ENCODE peak calls at places on chromosomes 3 and 15, in five cellular contexts. D is NCI-H2081, E is right cardiac atrium, G is iris pigment epithelial cell, S is NCI-H748 treated with DMSO at 0.1 percent for 48 hours. H is an unnamed sample.

GRCh38 chr15:48086162-48086561 is 34.6 kb upstream of the SLC24A5 start:
- DNase-seq in S (no peak), E (no peak), G (no peak), D (no peak), H (no peak)

GRCh38 chr3:37115451-37115850 is 58.9 kb downstream of the LRRFIP2 start:
- DNase-seq in E (no peak), D (no peak), S (no peak), G (peak), H (no peak)

GRCh38 chr3:33980252-33980651 is 181.8 kb downstream of the PDCD6IP start:
- DNase-seq in S (no peak), D (peak), G (peak), E (no peak), H (peak)

GRCh38 chr3:166582231-166582630 is 745.0 kb upstream of the BCHE start:
- DNase-seq in G (no peak), S (no peak), E (no peak), D (no peak), H (no peak)

GRCh38 chr3:171345112-171345843 is 114.9 kb downstream of the TNIK start:
- DNase-seq in S (no peak), G (no peak), E (no peak), D (peak), H (no peak)

GRCh38 chr15:94951538-94951937 is 720.2 kb downstream of the MCTP2 start:
- DNase-seq in D (no peak), E (no peak), S (no peak), G (no peak), H (no peak)

GRCh38 chr15:56205061-56205876 is 38.4 kb downstream of the RFX7 start:
- DNase-seq in D (no peak), S (no peak), G (peak), E (no peak), H (no peak)

GRCh38 chr3:49004352-49005297 is 2.6 kb upstream of the WDR6 start:
- DNase-seq in E (peak), D (no peak), G (no peak), S (no peak), H (peak)

GRCh38 chr3:46194868-46195553 is 13.1 kb downstream of the CCR1 start:
- DNase-seq in D (no peak), E (no peak), G (peak), S (no peak), H (no peak)

GRCh38 chr15:59691194-59691805 is 2.2 kb upstream of the BNIP2 start:
- DNase-seq in G (peak), D (peak), S (no peak), E (no peak), H (peak)

GRCh38 chr3:65831733-65832425 is 206.8 kb downstream of the MAGI1 start:
- DNase-seq in G (peak), D (peak), S (no peak), E (no peak), H (no peak)

GRCh38 chr15:83396071-83396470 is 51.1 kb upstream of the SH3GL3 start:
- DNase-seq in D (no peak), S (no peak), E (peak), G (no peak), H (no peak)

GRCh38 chr15:36914962-36915808 is 185.2 kb downstream of the MEIS2 start:
- DNase-seq in D (peak), G (peak), E (no peak), S (no peak), H (peak)

GRCh38 chr3:127902486-127902885 is 12.5 kb upstream of the KBTBD12 start:
- DNase-seq in S (no peak), E (no peak), G (no peak), D (no peak), H (no peak)

GRCh38 chr15:70722266-70723123 is 40.9 kb downstream of the UACA start:
- DNase-seq in E (no peak), S (peak), D (peak), G (peak), H (peak)

GRCh38 chr3:43997788-43998373 is 243.8 kb upstream of the TOPAZ1 start:
- DNase-seq in D (no peak), S (no peak), G (no peak), E (no peak), H (peak)

GRCh38 chr3:186368717-186369116 is 6.7 kb upstream of the DGKG start:
- DNase-seq in G (no peak), S (no peak), E (no peak), D (no peak), H (peak)

H was measured in NCI-H345.